ENCODE peak calls at places on chromosomes 16 and 17, in ten cellular contexts. One of them, this sample, is unnamed.

GRCh38 chr16:28984619-28985135 is at the start of gene LAT:
- DNase-seq in CD4-positive, alpha-beta memory T cell: peak
- DNase-seq in gastrocnemius medialis: no peak
- DNase-seq in CD4-positive, alpha-beta T cell: peak
- DNase-seq in heart right ventricle: peak
- DNase-seq in breast epithelium: no peak
- DNase-seq in ascending aorta: no peak
- DNase-seq in stomach: peak
- DNase-seq in neuronal stem cell: no peak
- DNase-seq in left lung: peak
- DNase-seq in this sample: no peak

GRCh38 chr17:74749262-74750038 is 1.0 kb downstream of the NHERF1 start:
- DNase-seq in gastrocnemius medialis: no peak
- DNase-seq in stomach: no peak
- DNase-seq in left lung: peak
- DNase-seq in breast epithelium: no peak
- DNase-seq in CD4-positive, alpha-beta T cell: peak
- DNase-seq in ascending aorta: no peak
- DNase-seq in CD4-positive, alpha-beta memory T cell: no peak
- DNase-seq in neuronal stem cell: no peak
- DNase-seq in heart right ventricle: no peak
- DNase-seq in this sample: no peak

GRCh38 chr16:87391324-87391949 is 699 bp upstream of the MAP1LC3B start:
- DNase-seq in breast epithelium: no peak
- DNase-seq in neuronal stem cell: peak
- DNase-seq in CD4-positive, alpha-beta memory T cell: no peak
- DNase-seq in heart right ventricle: peak
- DNase-seq in gastrocnemius medialis: peak
- DNase-seq in left lung: peak
- DNase-seq in stomach: peak
- DNase-seq in CD4-positive, alpha-beta T cell: no peak
- DNase-seq in ascending aorta: peak
- DNase-seq in this sample: no peak

GRCh38 chr16:28292731-28293588 is 635 bp downstream of the SBK1 start:
- DNase-seq in gastrocnemius medialis: no peak
- DNase-seq in CD4-positive, alpha-beta memory T cell: peak
- DNase-seq in left lung: no peak
- DNase-seq in neuronal stem cell: peak
- DNase-seq in breast epithelium: no peak
- DNase-seq in ascending aorta: no peak
- DNase-seq in stomach: no peak
- DNase-seq in CD4-positive, alpha-beta T cell: peak
- DNase-seq in heart right ventricle: no peak
- DNase-seq in this sample: no peak

GRCh38 chr16:316741-317464 is 33.9 kb downstream of the PDIA2 start:
- DNase-seq in CD4-positive, alpha-beta T cell: no peak
- DNase-seq in neuronal stem cell: no peak
- DNase-seq in CD4-positive, alpha-beta memory T cell: no peak
- DNase-seq in breast epithelium: no peak
- DNase-seq in stomach: no peak
- DNase-seq in left lung: no peak
- DNase-seq in gastrocnemius medialis: no peak
- DNase-seq in ascending aorta: no peak
- DNase-seq in heart right ventricle: no peak
- DNase-seq in this sample: no peak

GRCh38 chr16:4572715-4573114 is 16.6 kb downstream of the C16orf96 start:
- DNase-seq in breast epithelium: no peak
- DNase-seq in stomach: no peak
- DNase-seq in CD4-positive, alpha-beta memory T cell: no peak
- DNase-seq in neuronal stem cell: no peak
- DNase-seq in gastrocnemius medialis: peak
- DNase-seq in left lung: no peak
- DNase-seq in ascending aorta: no peak
- DNase-seq in CD4-positive, alpha-beta T cell: no peak
- DNase-seq in heart right ventricle: no peak
- DNase-seq in this sample: no peak

GRCh38 chr17:75478508-75478907 is 22.1 kb downstream of the TMEM94 start:
- DNase-seq in breast epithelium: no peak
- DNase-seq in heart right ventricle: no peak
- DNase-seq in ascending aorta: no peak
- DNase-seq in stomach: no peak
- DNase-seq in CD4-positive, alpha-beta memory T cell: no peak
- DNase-seq in left lung: peak
- DNase-seq in neuronal stem cell: peak
- DNase-seq in CD4-positive, alpha-beta T cell: no peak
- DNase-seq in gastrocnemius medialis: no peak
- DNase-seq in this sample: no peak

GRCh38 chr17:37286430-37286829 is 89.4 kb upstream of the C17orf78 start:
- DNase-seq in neuronal stem cell: no peak
- DNase-seq in stomach: no peak
- DNase-seq in ascending aorta: no peak
- DNase-seq in breast epithelium: no peak
- DNase-seq in CD4-positive, alpha-beta T cell: no peak
- DNase-seq in left lung: no peak
- DNase-seq in gastrocnemius medialis: no peak
- DNase-seq in heart right ventricle: no peak
- DNase-seq in CD4-positive, alpha-beta memory T cell: no peak
- DNase-seq in this sample: no peak

GRCh38 chr17:40075216-40076100 is 12.7 kb downstream of the THRA start:
- DNase-seq in CD4-positive, alpha-beta T cell: peak
- DNase-seq in CD4-positive, alpha-beta memory T cell: peak
- DNase-seq in heart right ventricle: peak
- DNase-seq in gastrocnemius medialis: peak
- DNase-seq in neuronal stem cell: peak
- DNase-seq in left lung: peak
- DNase-seq in breast epithelium: peak
- DNase-seq in stomach: peak
- DNase-seq in ascending aorta: peak
- DNase-seq in this sample: no peak

GRCh38 chr17:7475764-7476422 is 3.5 kb downstream of the ZBTB4 start:
- DNase-seq in neuronal stem cell: no peak
- DNase-seq in stomach: no peak
- DNase-seq in ascending aorta: peak
- DNase-seq in left lung: no peak
- DNase-seq in CD4-positive, alpha-beta memory T cell: no peak
- DNase-seq in heart right ventricle: peak
- DNase-seq in gastrocnemius medialis: peak
- DNase-seq in breast epithelium: no peak
- DNase-seq in CD4-positive, alpha-beta T cell: no peak
- DNase-seq in this sample: no peak

GRCh38 chr16:13039526-13039925 is 138.1 kb downstream of the SHISA9 start:
- DNase-seq in breast epithelium: no peak
- DNase-seq in heart right ventricle: no peak
- DNase-seq in gastrocnemius medialis: no peak
- DNase-seq in CD4-positive, alpha-beta T cell: no peak
- DNase-seq in ascending aorta: no peak
- DNase-seq in CD4-positive, alpha-beta memory T cell: no peak
- DNase-seq in neuronal stem cell: no peak
- DNase-seq in stomach: no peak
- DNase-seq in left lung: no peak
- DNase-seq in this sample: no peak

GRCh38 chr16:9099131-9099625 is 7.7 kb downstream of the HAPSTR1 start:
- DNase-seq in left lung: no peak
- DNase-seq in breast epithelium: no peak
- DNase-seq in heart right ventricle: no peak
- DNase-seq in stomach: peak
- DNase-seq in gastrocnemius medialis: no peak
- DNase-seq in CD4-positive, alpha-beta memory T cell: no peak
- DNase-seq in CD4-positive, alpha-beta T cell: no peak
- DNase-seq in ascending aorta: no peak
- DNase-seq in neuronal stem cell: no peak
- DNase-seq in this sample: no peak

GRCh38 chr16:85353839-85354622 is 241.8 kb upstream of the CIBAR2 start:
- DNase-seq in gastrocnemius medialis: no peak
- DNase-seq in CD4-positive, alpha-beta memory T cell: no peak
- DNase-seq in neuronal stem cell: no peak
- DNase-seq in left lung: no peak
- DNase-seq in CD4-positive, alpha-beta T cell: no peak
- DNase-seq in stomach: peak
- DNase-seq in breast epithelium: peak
- DNase-seq in ascending aorta: no peak
- DNase-seq in heart right ventricle: no peak
- DNase-seq in this sample: no peak

GRCh38 chr17:65374966-65375365 is 186.5 kb downstream of the AXIN2 start:
- DNase-seq in heart right ventricle: no peak
- DNase-seq in ascending aorta: no peak
- DNase-seq in stomach: peak
- DNase-seq in CD4-positive, alpha-beta T cell: no peak
- DNase-seq in CD4-positive, alpha-beta memory T cell: no peak
- DNase-seq in left lung: no peak
- DNase-seq in neuronal stem cell: no peak
- DNase-seq in gastrocnemius medialis: no peak
- DNase-seq in breast epithelium: no peak
- DNase-seq in this sample: no peak

GRCh38 chr16:471353-472198 is 46.1 kb downstream of the RAB11FIP3 start:
- DNase-seq in ascending aorta: no peak
- DNase-seq in breast epithelium: no peak
- DNase-seq in heart right ventricle: no peak
- DNase-seq in CD4-positive, alpha-beta T cell: no peak
- DNase-seq in gastrocnemius medialis: no peak
- DNase-seq in left lung: no peak
- DNase-seq in neuronal stem cell: peak
- DNase-seq in CD4-positive, alpha-beta memory T cell: no peak
- DNase-seq in stomach: no peak
- DNase-seq in this sample: no peak

GRCh38 chr16:21159281-21159951 is 942 bp downstream of the LDAF1 start:
- DNase-seq in left lung: peak
- DNase-seq in gastrocnemius medialis: peak
- DNase-seq in ascending aorta: no peak
- DNase-seq in stomach: peak
- DNase-seq in breast epithelium: peak
- DNase-seq in CD4-positive, alpha-beta T cell: no peak
- DNase-seq in neuronal stem cell: peak
- DNase-seq in CD4-positive, alpha-beta memory T cell: peak
- DNase-seq in heart right ventricle: peak
- DNase-seq in this sample: peak

GRCh38 chr17:79799538-79800324 is 2.9 kb upstream of the CBX8 start:
- DNase-seq in neuronal stem cell: no peak
- DNase-seq in CD4-positive, alpha-beta memory T cell: no peak
- DNase-seq in breast epithelium: no peak
- DNase-seq in CD4-positive, alpha-beta T cell: no peak
- DNase-seq in gastrocnemius medialis: no peak
- DNase-seq in heart right ventricle: no peak
- DNase-seq in stomach: no peak
- DNase-seq in left lung: peak
- DNase-seq in ascending aorta: no peak
- DNase-seq in this sample: no peak

DNA sequence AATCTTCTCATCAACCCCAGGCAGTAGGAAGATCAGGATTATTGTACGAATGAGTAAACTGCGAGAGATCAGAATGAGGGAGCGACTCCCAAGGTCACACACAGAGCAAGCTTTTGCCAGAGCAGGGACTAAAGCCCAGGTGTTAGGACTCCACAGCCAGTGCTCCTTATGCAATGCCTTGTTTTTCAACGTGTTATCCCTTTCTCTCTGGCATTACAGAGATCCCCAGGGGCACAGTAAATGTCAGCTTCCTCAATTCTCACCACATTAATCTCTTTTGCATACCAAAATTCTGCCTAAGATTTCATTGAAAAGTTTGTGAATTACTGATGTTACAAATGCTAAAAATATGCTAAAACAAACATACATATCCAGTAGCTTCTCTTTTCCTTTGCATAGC is 68.1 kb upstream of the CES5A start:
- DNase-seq in heart right ventricle: no peak
- DNase-seq in breast epithelium: no peak
- DNase-seq in left lung: no peak
- DNase-seq in CD4-positive, alpha-beta memory T cell: no peak
- DNase-seq in CD4-positive, alpha-beta T cell: no peak
- DNase-seq in gastrocnemius medialis: no peak
- DNase-seq in neuronal stem cell: no peak
- DNase-seq in ascending aorta: no peak
- DNase-seq in stomach: no peak
- DNase-seq in this sample: no peak
- H3K27ac ChIP-seq in heart right ventricle: no peak
- H3K27ac ChIP-seq in breast epithelium: peak
- H3K27ac ChIP-seq in left lung: no peak
- H3K27ac ChIP-seq in CD4-positive, alpha-beta memory T cell: no peak
- H3K27ac ChIP-seq in CD4-positive, alpha-beta T cell: no peak
- H3K27ac ChIP-seq in gastrocnemius medialis: no peak
- H3K27ac ChIP-seq in neuronal stem cell: no peak
- H3K27ac ChIP-seq in ascending aorta: no peak
- H3K27ac ChIP-seq in stomach: no peak
- H3K27ac ChIP-seq in this sample: no peak

GRCh38 chr17:8829036-8829941 is 30.1 kb upstream of the MFSD6L start:
- DNase-seq in left lung: no peak
- DNase-seq in gastrocnemius medialis: no peak
- DNase-seq in heart right ventricle: no peak
- DNase-seq in CD4-positive, alpha-beta memory T cell: no peak
- DNase-seq in neuronal stem cell: no peak
- DNase-seq in breast epithelium: no peak
- DNase-seq in ascending aorta: peak
- DNase-seq in stomach: no peak
- DNase-seq in CD4-positive, alpha-beta T cell: no peak
- DNase-seq in this sample: no peak
- H3K27ac ChIP-seq in left lung: no peak
- H3K27ac ChIP-seq in gastrocnemius medialis: no peak
- H3K27ac ChIP-seq in heart right ventricle: no peak
- H3K27ac ChIP-seq in CD4-positive, alpha-beta memory T cell: no peak
- H3K27ac ChIP-seq in neuronal stem cell: no peak
- H3K27ac ChIP-seq in breast epithelium: no peak
- H3K27ac ChIP-seq in ascending aorta: no peak
- H3K27ac ChIP-seq in stomach: no peak
- H3K27ac ChIP-seq in CD4-positive, alpha-beta T cell: no peak
- H3K27ac ChIP-seq in this sample: no peak

GRCh38 chr16:78936060-78936459 is 664.5 kb downstream of the MAF start:
- DNase-seq in breast epithelium: no peak
- DNase-seq in CD4-positive, alpha-beta T cell: no peak
- DNase-seq in ascending aorta: no peak
- DNase-seq in stomach: no peak
- DNase-seq in heart right ventricle: no peak
- DNase-seq in gastrocnemius medialis: no peak
- DNase-seq in CD4-positive, alpha-beta memory T cell: no peak
- DNase-seq in neuronal stem cell: no peak
- DNase-seq in left lung: no peak
- DNase-seq in this sample: no peak
- H3K27ac ChIP-seq in breast epithelium: no peak
- H3K27ac ChIP-seq in CD4-positive, alpha-beta T cell: no peak
- H3K27ac ChIP-seq in ascending aorta: no peak
- H3K27ac ChIP-seq in stomach: no peak
- H3K27ac ChIP-seq in heart right ventricle: no peak
- H3K27ac ChIP-seq in gastrocnemius medialis: no peak
- H3K27ac ChIP-seq in CD4-positive, alpha-beta memory T cell: no peak
- H3K27ac ChIP-seq in neuronal stem cell: no peak
- H3K27ac ChIP-seq in left lung: no peak
- H3K27ac ChIP-seq in this sample: no peak

DNA sequence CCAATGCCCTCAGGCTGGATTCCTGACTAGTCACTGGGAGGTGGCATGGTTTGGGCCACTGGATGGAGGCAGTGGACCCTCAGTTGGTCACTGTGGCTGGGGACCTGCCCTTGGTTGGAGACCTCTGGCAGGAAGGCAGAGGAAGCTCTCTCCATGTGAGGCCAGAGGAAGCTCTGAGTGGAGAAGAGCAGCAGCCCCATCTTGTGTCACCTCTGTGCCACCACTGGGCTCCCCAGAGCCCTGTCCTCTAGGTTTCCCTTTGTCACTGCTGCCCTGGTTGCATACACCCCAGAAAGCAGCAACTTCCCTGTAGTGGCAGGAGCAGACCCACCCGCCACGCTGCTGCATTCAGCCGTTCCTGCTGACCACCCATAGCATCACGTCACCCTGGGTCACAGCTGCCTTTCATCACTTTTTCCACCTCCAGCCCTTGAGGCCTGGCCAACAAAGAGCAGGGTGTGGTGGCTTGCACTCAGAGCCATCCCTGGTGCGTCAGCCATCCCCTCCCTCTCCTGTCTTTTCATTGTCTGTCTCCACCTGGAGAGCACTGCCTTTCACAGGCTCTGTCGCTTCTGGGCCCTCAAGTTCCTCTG is 11.9 kb downstream of the CTRL start:
- DNase-seq in heart right ventricle: no peak
- DNase-seq in neuronal stem cell: no peak
- DNase-seq in gastrocnemius medialis: no peak
- DNase-seq in breast epithelium: no peak
- DNase-seq in left lung: no peak
- DNase-seq in ascending aorta: no peak
- DNase-seq in CD4-positive, alpha-beta memory T cell: no peak
- DNase-seq in stomach: no peak
- DNase-seq in CD4-positive, alpha-beta T cell: no peak
- DNase-seq in this sample: no peak
- H3K27ac ChIP-seq in heart right ventricle: peak
- H3K27ac ChIP-seq in neuronal stem cell: no peak
- H3K27ac ChIP-seq in gastrocnemius medialis: peak
- H3K27ac ChIP-seq in breast epithelium: no peak
- H3K27ac ChIP-seq in left lung: no peak
- H3K27ac ChIP-seq in ascending aorta: peak
- H3K27ac ChIP-seq in CD4-positive, alpha-beta memory T cell: no peak
- H3K27ac ChIP-seq in stomach: no peak
- H3K27ac ChIP-seq in CD4-positive, alpha-beta T cell: no peak
- H3K27ac ChIP-seq in this sample: no peak